ENCODE peak calls at places on chromosomes 3 and 15, in six cellular contexts. C is GM06990, Z is LNCaP clone FGC, F is GM20000, Q is psoas muscle, A is Calu3. R is an unnamed sample.

GRCh38 chr15:33021806-33022389 is 172.6 kb downstream of the FMN1 start:
- DNase-seq in F (peak), Z (peak), Q (no peak), A (peak), C (no peak), R (peak)

GRCh38 chr3:55417211-55417610 is 69.9 kb downstream of the WNT5A start:
- DNase-seq in C (no peak), Q (no peak), Z (peak), F (no peak), A (no peak), R (no peak)

GRCh38 chr3:166864473-166865467 is 515.3 kb downstream of the ZBBX start:
- DNase-seq in Q (no peak), Z (no peak), F (no peak), C (no peak), A (no peak), R (no peak)

GRCh38 chr3:27590437-27591320 is 106.5 kb upstream of the SLC4A7 start:
- DNase-seq in Z (no peak), F (no peak), C (no peak), Q (no peak), A (no peak), R (no peak)

GRCh38 chr3:172135766-172136729 is 96.7 kb downstream of the FNDC3B start:
- DNase-seq in A (no peak), F (no peak), C (no peak), Z (no peak), Q (no peak), R (no peak)

GRCh38 chr3:120160050-120160449 is 65.8 kb upstream of the GSK3B start:
- DNase-seq in Q (peak), F (no peak), Z (peak), C (no peak), A (peak), R (no peak)

GRCh38 chr3:160486459-160486869 is 36.9 kb upstream of the TRIM59 start:
- DNase-seq in F (no peak), Q (no peak), A (peak), Z (no peak), C (no peak), R (no peak)

GRCh38 chr3:28376424-28376823 is 27.8 kb upstream of the AZI2 start:
- DNase-seq in Q (no peak), Z (no peak), A (no peak), F (no peak), C (no peak), R (no peak)

GRCh38 chr3:192367616-192368015 is 359.7 kb downstream of the FGF12 start:
- DNase-seq in F (no peak), Q (no peak), C (no peak), A (no peak), Z (no peak), R (no peak)

GRCh38 chr3:99702953-99703352 is 64.6 kb downstream of the COL8A1 start:
- DNase-seq in A (no peak), F (no peak), Q (no peak), Z (no peak), C (no peak), R (no peak)

GRCh38 chr15:46304320-46304719 is 669.5 kb downstream of the SQOR start:
- DNase-seq in A (no peak), C (no peak), Q (no peak), F (no peak), Z (peak), R (no peak)

GRCh38 chr3:165193392-165194268 is 2.6 kb downstream of the SLITRK3 start:
- DNase-seq in Z (no peak), C (no peak), F (no peak), A (no peak), Q (no peak), R (no peak)

GRCh38 chr3:120554727-120555660 is 41.1 kb upstream of the NDUFB4 start:
- DNase-seq in Q (no peak), Z (no peak), F (no peak), A (no peak), C (no peak), R (no peak)

GRCh38 chr3:24160424-24160823 is 215.3 kb downstream of the NR1D2 start:
- DNase-seq in C (no peak), A (no peak), Z (no peak), Q (no peak), F (no peak), R (no peak)

GRCh38 chr15:68431792-68432401 is at the start of gene ITGA11:
- DNase-seq in C (peak), F (peak), A (peak), Q (peak), Z (no peak), R (peak)

GRCh38 chr3:13228584-13228983 is 155.4 kb upstream of the IQSEC1 start:
- DNase-seq in Z (no peak), F (no peak), A (no peak), Q (no peak), C (no peak), R (no peak)

GRCh38 chr3:54408328-54408727 is 286.0 kb downstream of the CACNA2D3 start:
- DNase-seq in F (no peak), A (no peak), Z (no peak), Q (no peak), C (no peak), R (no peak)

GRCh38 chr3:8152826-8153418 is 348.7 kb upstream of the LMCD1 start:
- DNase-seq in A (no peak), C (no peak), Z (no peak), Q (no peak), F (no peak), R (no peak)

GRCh38 chr3:131699001-131699400 is 196.2 kb upstream of the MRPL3 start:
- DNase-seq in A (no peak), Z (no peak), C (no peak), F (no peak), Q (no peak), R (no peak)

GRCh38 chr15:81765816-81766215 is 280.0 kb downstream of the MEX3B start:
- DNase-seq in F (no peak), A (no peak), C (no peak), Z (no peak), Q (no peak), R (no peak)

GRCh38 chr3:78659386-78659987 is 1108.3 kb downstream of the ROBO1 start:
- DNase-seq in A (peak), Z (no peak), Q (no peak), C (no peak), F (peak), R (no peak)

GRCh38 chr3:107271787-107272387 is 105.4 kb upstream of the CCDC54 start:
- DNase-seq in Q (no peak), F (peak), Z (no peak), A (no peak), C (no peak), R (peak)

GRCh38 chr15:96381463-96381862 is 51.0 kb downstream of the NR2F2 start:
- DNase-seq in C (no peak), A (peak), Z (no peak), F (no peak), Q (no peak), R (no peak)

GRCh38 chr3:5122741-5123706 is 932 bp downstream of the ARL8B start:
- DNase-seq in A (peak), Q (peak), Z (peak), C (no peak), F (peak), R (peak)

GRCh38 chr3:42635111-42635510 is 18.4 kb upstream of the ZBTB47 start:
- DNase-seq in Q (no peak), A (no peak), C (no peak), Z (no peak), F (no peak), R (no peak)
- TF ChIP-seq CTCF in Q (no peak), A (no peak), C (peak), Z (no peak), F (no peak), R (peak)

GRCh38 chr15:62145015-62145735 is 19.9 kb downstream of the C2CD4B start:
- DNase-seq in Q (no peak), C (no peak), F (no peak), Z (no peak), A (no peak), R (no peak)

GRCh38 chr15:62141200-62141599 is 23.9 kb downstream of the C2CD4B start:
- DNase-seq in F (no peak), C (no peak), Z (no peak), A (no peak), Q (no peak), R (no peak)

GRCh38 chr15:62141643-62142588 is 23.2 kb downstream of the C2CD4B start:
- DNase-seq in A (no peak), Z (no peak), Q (no peak), C (no peak), F (no peak), R (no peak)

GRCh38 chr15:62138124-62138523 is 27.0 kb downstream of the C2CD4B start:
- DNase-seq in C (no peak), Z (no peak), F (no peak), Q (no peak), A (no peak), R (no peak)

GRCh38 chr15:62142736-62143135 is 22.3 kb downstream of the C2CD4B start:
- DNase-seq in C (no peak), Z (no peak), Q (no peak), F (no peak), A (no peak), R (no peak)
- TF ChIP-seq CTCF in C (no peak), Z (peak), Q (no peak), F (no peak), A (peak), R (no peak)

DNA sequence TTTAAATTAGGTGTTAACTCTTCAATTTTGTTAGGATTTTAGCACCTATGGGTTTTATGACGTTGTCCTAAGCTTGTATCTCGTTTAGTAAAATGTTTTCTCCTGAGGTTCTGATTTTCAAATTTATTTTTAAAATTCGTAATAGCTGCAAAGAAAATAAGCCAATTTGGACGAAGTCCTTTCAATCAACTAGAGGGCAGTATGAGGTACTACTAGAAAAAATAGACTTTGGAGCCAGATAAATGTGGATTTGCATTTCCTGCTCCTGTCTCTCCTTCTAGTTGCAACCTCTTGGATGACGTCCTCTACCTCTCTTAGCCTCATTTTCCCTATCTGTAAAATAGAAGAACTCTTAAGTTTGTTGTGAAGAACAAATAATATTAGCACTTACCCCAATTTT is 81.1 kb downstream of the SLTM start:
- DNase-seq in Q (no peak), F (no peak), Z (no peak), A (no peak), C (no peak), R (no peak)
- TF ChIP-seq CTCF in Q (peak), F (no peak), Z (no peak), A (no peak), C (no peak), R (no peak)

GRCh38 chr15:28133281-28133680 is 34.2 kb upstream of the OCA2 start:
- DNase-seq in Q (no peak), A (no peak), C (no peak), Z (no peak), F (no peak), R (no peak)
- TF ChIP-seq CTCF in Q (no peak), A (no peak), C (no peak), Z (no peak), F (no peak), R (no peak)

GRCh38 chr15:91855684-91856553 is 2.4 kb downstream of the SLCO3A1 start:
- DNase-seq in Z (no peak), A (peak), Q (no peak), C (peak), F (no peak), R (no peak)
- TF ChIP-seq CTCF in Z (peak), A (peak), Q (no peak), C (no peak), F (no peak), R (no peak)

DNA sequence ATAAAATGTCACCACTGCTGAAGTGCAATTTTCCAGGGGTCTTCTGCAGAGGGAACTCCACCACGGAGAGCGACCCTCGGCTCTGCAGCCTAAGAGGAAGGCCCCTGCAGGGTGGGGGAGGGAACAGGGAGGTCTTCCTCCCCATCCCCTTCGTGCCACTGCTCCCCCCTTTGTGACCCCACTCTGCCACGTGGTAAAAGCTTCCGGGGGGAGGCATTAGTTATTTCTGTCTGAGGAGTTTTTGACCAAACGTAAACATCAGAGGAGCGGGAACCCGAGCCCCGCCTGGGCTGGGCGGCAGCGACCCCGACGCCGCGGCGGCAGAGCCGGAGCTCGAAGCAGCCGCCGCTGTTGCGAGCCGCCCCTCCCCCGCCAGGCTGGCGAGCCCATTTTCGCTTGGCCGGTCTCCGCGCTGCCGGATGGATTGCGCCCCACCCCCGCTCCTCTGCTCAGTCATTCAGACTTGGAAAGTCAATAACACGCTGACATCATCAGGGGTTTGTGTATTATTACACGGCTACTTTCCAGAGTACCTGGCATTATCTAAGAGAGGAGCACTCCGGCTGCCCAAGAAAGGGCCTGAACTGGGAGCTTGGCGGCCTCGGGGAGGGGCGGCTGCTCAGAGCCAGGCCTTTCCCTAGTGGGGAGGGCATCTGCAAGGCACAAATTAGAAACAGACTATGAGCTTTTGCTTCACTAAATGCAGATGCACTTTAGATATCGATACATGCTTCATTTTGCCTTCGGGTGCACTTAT is 162.5 kb upstream of the TBL1XR1 start:
- DNase-seq in Q (peak), Z (peak), A (peak), F (peak), C (peak), R (peak)
- TF ChIP-seq CTCF in Q (no peak), Z (peak), A (no peak), F (no peak), C (no peak), R (no peak)

GRCh38 chr3:3196148-3196861 is 16.8 kb upstream of the CRBN start:
- DNase-seq in Z (no peak), F (no peak), C (no peak), A (peak), Q (no peak), R (no peak)
- TF ChIP-seq CTCF in Z (peak), F (no peak), C (peak), A (peak), Q (peak), R (peak)